ENCODE peak calls at places on chromosomes 16 and 17, in ten cellular contexts. E is left lung; U is body of pancreas; P is aorta; S is IMR-90; Y is heart left ventricle; M is thoracic aorta; W is pancreas; K is CD8-positive, alpha-beta T cell; J is right cardiac atrium. F is an unnamed sample.

GRCh38 chr17:30278032-30278431 is 13.7 kb downstream of the BLMH start:
- ATAC-seq in E (no peak), U (peak; percentile 79), P (peak; percentile 62), S (peak; percentile 61), Y (peak; percentile 81), M (no peak), W (peak; percentile 65), K (peak; percentile 34), J (peak; percentile 69), F (no peak)

GRCh38 chr17:4150106-4150505 is 7.1 kb downstream of the CYB5D2 start:
- ATAC-seq in E (no peak), U (no peak), P (no peak), S (no peak), Y (no peak), M (no peak), W (no peak), K (no peak), J (no peak), F (no peak)

GRCh38 chr17:70208825-70209555 is 39.7 kb downstream of the KCNJ2 start:
- ATAC-seq in E (no peak), U (no peak), P (no peak), S (no peak), Y (no peak), M (no peak), W (peak; percentile 46), K (no peak), J (no peak), F (no peak)

GRCh38 chr16:89431616-89432015 is 58.7 kb downstream of the ANKRD11 start:
- ATAC-seq in E (no peak), U (no peak), P (no peak), S (peak; percentile 2), Y (no peak), M (no peak), W (peak; percentile 15), K (peak; percentile 22), J (peak; percentile 8), F (no peak)

GRCh38 chr16:85396879-85397871 is 215.9 kb upstream of the GSE1 start:
- ATAC-seq in E (no peak), U (no peak), P (no peak), S (no peak), Y (no peak), M (no peak), W (peak; percentile 11), K (no peak), J (no peak), F (no peak)

GRCh38 chr16:50309156-50309526 is 42.8 kb downstream of the ADCY7 start:
- ATAC-seq in E (no peak), U (no peak), P (no peak), S (no peak), Y (no peak), M (no peak), W (no peak), K (no peak), J (no peak), F (no peak)

GRCh38 chr17:4750606-4751005 is 10.9 kb upstream of the CXCL16 start:
- ATAC-seq in E (peak; percentile 67), U (no peak), P (no peak), S (no peak), Y (peak; percentile 31), M (no peak), W (peak; percentile 22), K (no peak), J (no peak), F (no peak)

GRCh38 chr17:67238976-67239375 is 6.0 kb downstream of the HELZ start:
- ATAC-seq in E (peak; percentile 75), U (no peak), P (no peak), S (peak; percentile 14), Y (no peak), M (no peak), W (peak; percentile 22), K (no peak), J (no peak), F (no peak)

GRCh38 chr16:24728891-24729242 is 584 bp upstream of the TNRC6A start:
- ATAC-seq in E (peak; percentile 11), U (peak; percentile 12), P (no peak), S (no peak), Y (no peak), M (no peak), W (peak; percentile 13), K (peak; percentile 13), J (no peak), F (no peak)

GRCh38 chr16:86869288-86870022 is 291.1 kb downstream of the FOXL1 start:
- ATAC-seq in E (no peak), U (no peak), P (no peak), S (no peak), Y (no peak), M (no peak), W (no peak), K (no peak), J (no peak), F (no peak)

GRCh38 chr16:48576927-48577326 is 33.1 kb downstream of the N4BP1 start:
- ATAC-seq in E (peak; percentile 61), U (no peak), P (no peak), S (peak; percentile 11), Y (peak; percentile 20), M (no peak), W (peak; percentile 60), K (no peak), J (peak; percentile 55), F (no peak)

GRCh38 chr16:81796035-81796434 is 16.9 kb downstream of the PLCG2 start:
- ATAC-seq in E (no peak), U (no peak), P (no peak), S (no peak), Y (no peak), M (no peak), W (no peak), K (no peak), J (no peak), F (no peak)

GRCh38 chr17:18235743-18236256 is 10.4 kb downstream of the LLGL1 start:
- ATAC-seq in E (no peak), U (no peak), P (peak; percentile 46), S (peak; percentile 62), Y (no peak), M (peak; percentile 53), W (no peak), K (no peak), J (peak; percentile 55), F (no peak)

GRCh38 chr17:43019418-43019817 is 2.8 kb downstream of the VAT1 start:
- ATAC-seq in E (no peak), U (no peak), P (no peak), S (no peak), Y (no peak), M (no peak), W (no peak), K (no peak), J (no peak), F (no peak)
- H3K4me3 ChIP-seq in E (peak overlapping the region; percentile 100), U (no peak overlapping the region), P (no peak overlapping the region), S (no peak overlapping the region), Y (peak overlapping the region; percentile 83), M (no peak overlapping the region), W (peak overlapping the region; percentile 7), K (no peak overlapping the region), J (no peak overlapping the region), F (peak overlapping the region; percentile 100)

DNA sequence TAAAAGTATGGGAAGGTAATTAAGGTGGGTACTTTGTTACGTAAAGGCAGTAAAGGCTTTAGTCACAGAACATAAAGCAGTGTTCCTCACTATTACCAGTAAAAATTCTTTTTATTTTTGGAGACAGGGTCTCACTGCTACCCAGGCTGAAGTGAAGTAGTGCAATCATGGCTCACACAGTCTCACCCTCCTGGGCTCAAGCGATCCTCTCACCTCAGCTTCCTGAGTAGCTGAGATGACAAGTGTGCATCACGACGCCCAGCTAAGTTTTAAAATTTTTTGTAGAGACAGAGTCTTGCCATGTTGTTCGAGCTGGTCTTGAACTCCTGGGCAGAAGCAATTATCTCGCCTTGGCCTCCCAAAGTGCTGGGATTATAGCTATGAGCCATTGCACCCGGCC is 80.5 kb downstream of the CREBBP start:
- ATAC-seq in E (no peak), U (no peak), P (no peak), S (no peak), Y (no peak), M (no peak), W (no peak), K (no peak), J (no peak), F (no peak)
- H3K9me3 ChIP-seq in E (no peaks in the 10 kb centered on the region), U (no peaks in the 10 kb centered on the region), P (no peaks in the 10 kb centered on the region), S (no peaks in the 10 kb centered on the region), Y (no peaks in the 10 kb centered on the region), M (no peaks in the 10 kb centered on the region), W (no peaks in the 10 kb centered on the region), K (no peaks in the 10 kb centered on the region), J (no peaks in the 10 kb centered on the region), F (no peaks in the 10 kb centered on the region)

GRCh38 chr16:67561824-67562525 is 351 bp upstream of the CTCF start:
- ATAC-seq in E (peak; percentile 91), U (peak; percentile 84), P (peak; percentile 95), S (peak; percentile 86), Y (peak; percentile 96), M (peak; percentile 74), W (peak; percentile 91), K (peak; percentile 77), J (peak; percentile 96), F (peak; percentile 90)

GRCh38 chr16:67561501-67561823 is 864 bp upstream of the CTCF start:
- ATAC-seq in E (no peak), U (no peak), P (peak; percentile 1), S (no peak), Y (no peak), M (no peak), W (no peak), K (no peak), J (peak; percentile 0), F (no peak)

GRCh38 chr16:67558859-67559258 is 3.5 kb upstream of the CTCF start:
- ATAC-seq in E (no peak), U (no peak), P (no peak), S (no peak), Y (no peak), M (no peak), W (no peak), K (no peak), J (no peak), F (no peak)

GRCh38 chr16:67562526-67562917 is at the start of gene CTCF:
- ATAC-seq in E (peak; percentile 65), U (peak; percentile 75), P (peak; percentile 80), S (peak; percentile 78), Y (peak; percentile 47), M (peak; percentile 77), W (peak; percentile 64), K (peak; percentile 57), J (peak; percentile 34), F (peak; percentile 80)

GRCh38 chr16:67560827-67561342 is 1.4 kb upstream of the CTCF start:
- ATAC-seq in E (no peak), U (no peak), P (no peak), S (no peak), Y (no peak), M (no peak), W (no peak), K (no peak), J (no peak), F (no peak)
- H3K4me3 ChIP-seq in E (peak overlapping the region; percentile 73), U (no peak overlapping the region), P (no peak overlapping the region), S (no peak overlapping the region), Y (no peak overlapping the region), M (no peak overlapping the region), W (no peak overlapping the region), K (no peak overlapping the region), J (no peak overlapping the region), F (no peak overlapping the region)

DNA sequence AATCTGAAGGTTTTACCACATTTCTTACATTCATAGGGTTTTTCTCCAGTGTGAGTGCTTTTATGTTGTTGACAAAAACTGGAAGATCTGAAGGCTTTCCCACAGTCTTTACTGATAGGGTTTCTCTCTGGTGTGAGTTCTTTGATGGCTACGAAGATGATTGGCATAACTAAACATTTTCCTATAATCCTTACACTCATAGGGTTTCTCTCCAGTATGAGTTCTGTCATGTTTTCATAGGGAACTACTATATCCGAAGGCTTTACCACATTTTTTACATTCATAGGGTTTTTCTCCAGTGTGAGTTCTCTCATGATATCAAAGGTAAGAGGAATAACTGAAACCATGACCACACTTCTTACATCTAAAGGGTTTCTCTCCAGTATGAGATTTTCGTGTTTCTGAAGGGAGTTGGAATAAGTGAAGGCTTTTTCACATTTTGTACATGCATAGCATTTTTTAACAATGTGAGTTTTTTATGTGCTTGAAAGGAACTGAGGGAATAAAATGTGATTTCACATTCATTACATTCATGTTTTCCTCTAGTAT is 1987.7 kb downstream of the TP53TG3F start:
- ATAC-seq in E (no peak), U (no peak), P (no peak), S (no peak), Y (no peak), M (no peak), W (no peak), K (no peak), J (no peak), F (no peak)
- H3K9me3 ChIP-seq in E (no peaks in the 10 kb centered on the region), U (no peaks in the 10 kb centered on the region), P (peaks cover 2% of the 10 kb centered on the region), S (peaks cover 22% of the 10 kb centered on the region), Y (peaks cover 59% of the 10 kb centered on the region), M (peaks cover 11% of the 10 kb centered on the region), W (no peaks in the 10 kb centered on the region), K (no peaks in the 10 kb centered on the region), J (peaks cover 4% of the 10 kb centered on the region), F (peaks cover 46% of the 10 kb centered on the region)

F was measured in gastroesophageal sphincter.